ENCODE peak calls at places on chromosomes 5 and 9, in ten cellular contexts. I is SK-N-SH, L is endodermal cell, R is uterus, O is fibroblast of pulmonary artery, E is choroid plexus epithelial cell, S is brain microvascular endothelial cell, F is body of pancreas, G is heart right ventricle, Q is pancreas. J is an unnamed sample.

GRCh38 chr5:77428033-77428432 is 64.1 kb downstream of the WDR41 start:
- DNase-seq in R (no peak), S (no peak), F (no peak), O (no peak), Q (no peak), L (no peak), E (no peak), G (no peak), I (no peak), J (no peak)

GRCh38 chr9:130266236-130267098 is 907 bp downstream of the HMCN2 start:
- DNase-seq in L (peak; percentile 84), R (no peak), Q (no peak), S (no peak), I (no peak), F (no peak), E (no peak), G (no peak), O (no peak), J (no peak)

GRCh38 chr9:4970970-4971641 is 14.0 kb upstream of the JAK2 start:
- DNase-seq in E (no peak), G (no peak), O (no peak), Q (no peak), R (no peak), F (no peak), I (no peak), L (no peak), S (no peak), J (no peak)

GRCh38 chr9:115888131-115888530 is 265.5 kb upstream of the PAPPA start:
- DNase-seq in F (no peak), E (no peak), Q (no peak), R (no peak), L (no peak), I (no peak), G (no peak), S (no peak), O (no peak), J (no peak)

GRCh38 chr5:175385691-175386360 is 58.2 kb downstream of the DRD1 start:
- DNase-seq in R (no peak), E (peak; percentile 5), S (no peak), L (no peak), Q (no peak), G (no peak), I (no peak), O (no peak), F (no peak), J (peak; percentile 10)

GRCh38 chr5:137146402-137146889 is 352.7 kb downstream of the SPOCK1 start:
- DNase-seq in O (peak; percentile 94), S (peak; percentile 88), F (no peak), I (no peak), Q (no peak), L (no peak), R (peak; percentile 76), G (no peak), E (peak; percentile 77), J (no peak)

GRCh38 chr5:154892370-154892771 is 33.9 kb downstream of the CNOT8 start:
- DNase-seq in E (no peak), Q (no peak), F (no peak), I (no peak), O (no peak), R (no peak), G (no peak), S (peak; percentile 16), L (no peak), J (no peak)

GRCh38 chr5:34534237-34535108 is 121.7 kb upstream of the RAI14 start:
- DNase-seq in S (peak; percentile 85), E (peak; percentile 91), Q (no peak), L (no peak), O (peak; percentile 92), I (no peak), R (no peak), G (no peak), F (no peak), J (no peak)

GRCh38 chr5:150062523-150062922 is 23.8 kb downstream of the CSF1R start:
- DNase-seq in O (no peak), G (no peak), I (no peak), R (no peak), E (no peak), Q (no peak), F (no peak), S (no peak), L (no peak), J (no peak)

GRCh38 chr5:174371600-174372094 is 326.1 kb downstream of the NSG2 start:
- DNase-seq in G (no peak), F (no peak), L (no peak), S (peak; percentile 30), Q (no peak), O (peak; percentile 29), E (peak; percentile 41), I (peak; percentile 28), R (no peak), J (no peak)

GRCh38 chr5:66511491-66511890 is 84.7 kb upstream of the MAST4 start:
- DNase-seq in E (no peak), Q (no peak), O (peak; percentile 31), I (no peak), R (no peak), S (no peak), F (no peak), L (no peak), G (no peak), J (no peak)

GRCh38 chr5:139460457-139460856 is 2.1 kb downstream of the ECSCR start:
- DNase-seq in I (no peak), G (no peak), Q (no peak), O (no peak), R (no peak), L (no peak), E (no peak), S (no peak), F (no peak), J (no peak)

GRCh38 chr5:131986161-131986912 is 25.1 kb downstream of the ACSL6 start:
- DNase-seq in S (no peak), G (no peak), O (no peak), L (no peak), R (no peak), I (no peak), F (no peak), Q (no peak), E (no peak), J (no peak)

GRCh38 chr5:176677209-176677931 is 30.1 kb downstream of the TSPAN17 start:
- DNase-seq in G (no peak), F (no peak), I (no peak), S (no peak), O (no peak), Q (no peak), R (no peak), E (no peak), L (no peak), J (no peak)

GRCh38 chr9:134390537-134390936 is 64.3 kb downstream of the RXRA start:
- DNase-seq in R (no peak), G (no peak), E (no peak), O (no peak), L (no peak), F (no peak), S (no peak), Q (no peak), I (no peak), J (no peak)

GRCh38 chr9:104346645-104347175 is 157.4 kb upstream of the OR13F1 start:
- DNase-seq in O (no peak), F (no peak), I (no peak), E (peak; percentile 1), R (no peak), S (peak; percentile 48), Q (no peak), G (no peak), L (no peak), J (no peak)

DNA sequence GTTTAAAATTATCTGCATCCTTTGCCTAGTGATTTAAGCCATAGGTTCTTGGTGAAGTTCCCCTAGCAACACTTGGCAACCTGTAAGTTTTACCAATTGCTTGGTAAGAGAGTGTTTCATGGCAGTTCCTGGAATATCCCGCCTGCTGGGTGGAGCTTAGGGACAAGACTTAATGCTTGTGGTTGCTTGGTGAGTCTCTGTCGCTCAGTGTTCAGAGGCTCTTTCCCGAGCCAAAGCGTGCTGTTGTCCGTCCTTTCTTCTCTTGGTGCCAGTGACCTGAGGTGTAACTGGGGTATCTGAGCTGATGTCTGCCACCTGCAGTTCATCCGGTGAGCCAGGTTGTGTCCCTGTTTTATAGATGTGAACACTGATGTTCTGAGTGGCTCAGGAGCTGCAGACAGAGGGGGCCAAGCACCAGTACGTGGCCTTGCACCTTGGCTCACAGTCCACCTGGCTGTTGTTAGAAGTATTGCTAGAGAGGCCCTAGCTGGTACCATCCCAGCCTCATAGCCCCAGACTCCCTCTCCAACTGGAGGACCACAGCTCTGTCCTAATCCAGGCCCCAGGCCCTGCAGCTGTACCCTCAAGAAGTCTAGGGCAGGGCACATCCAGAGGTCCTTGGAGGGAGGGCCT is 16.1 kb downstream of the PHF2 start:
- DNase-seq in F (no peak), E (no peak), I (no peak), Q (no peak), R (no peak), G (no peak), O (no peak), L (peak; percentile 85), S (no peak), J (no peak)
- TF ChIP-seq CTCF in F (no peak), E (peak; percentile 30), I (no peak), Q (no peak), R (no peak), G (no peak), O (peak; percentile 12), L (peak; percentile 77), S (peak; percentile 34), J (no peak)

GRCh38 chr5:160042674-160043073 is 33.7 kb downstream of the TTC1 start:
- DNase-seq in G (no peak), L (no peak), F (no peak), S (no peak), Q (no peak), E (no peak), I (no peak), O (no peak), R (no peak), J (no peak)
- H3K4me3 ChIP-seq in G (no peak overlapping the region), L (no peak overlapping the region), F (no peak overlapping the region), S (no peak overlapping the region), Q (no peak overlapping the region), E (no peak overlapping the region), I (no peak overlapping the region), O (no peak overlapping the region), R (no peak overlapping the region), J (no peak overlapping the region)

GRCh38 chr5:75156585-75156984 is 80.1 kb downstream of the ANKRD31 start:
- DNase-seq in I (no peak), L (peak; percentile 61), F (no peak), E (peak; percentile 16), O (peak; percentile 0), S (no peak), Q (no peak), G (no peak), R (no peak), J (no peak)
- TF ChIP-seq CTCF in I (peak; percentile 21), L (peak; percentile 72), F (no peak), E (peak; percentile 30), O (no peak), S (peak; percentile 43), Q (no peak), G (no peak), R (no peak), J (no peak)

DNA sequence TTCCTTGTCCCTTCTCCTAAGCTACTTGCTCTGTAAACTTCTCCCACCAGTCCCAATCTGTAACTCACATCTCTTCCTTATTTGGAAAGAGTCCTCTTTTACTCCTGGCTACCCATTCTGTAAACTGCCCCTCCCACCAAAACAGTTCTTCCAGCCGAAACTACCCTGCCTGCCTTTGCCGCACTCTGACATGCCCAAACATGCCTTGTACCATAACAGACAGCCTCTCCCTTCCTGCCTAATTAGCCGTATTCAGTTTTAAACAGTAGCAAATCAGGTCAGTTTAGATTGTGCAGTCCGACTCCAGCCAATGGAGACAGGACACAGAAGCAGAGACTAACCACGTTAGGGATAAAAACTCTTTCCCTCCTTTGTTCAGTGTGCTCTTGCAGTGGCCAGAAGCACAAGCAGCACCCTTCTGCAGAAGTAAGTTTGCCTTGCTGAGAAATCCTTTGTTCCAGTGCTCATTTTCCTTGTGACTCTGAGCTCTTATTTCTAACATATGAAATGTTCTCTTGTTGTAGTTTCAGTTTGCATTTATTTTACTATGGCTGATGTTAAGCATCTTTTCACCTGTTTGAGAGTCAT is 5.4 kb upstream of the GLT6D1 start:
- DNase-seq in E (no peak), G (no peak), R (no peak), Q (no peak), F (no peak), I (no peak), S (no peak), L (no peak), O (no peak), J (no peak)
- H3K4me3 ChIP-seq in E (no peak overlapping the region), G (no peak overlapping the region), R (no peak overlapping the region), Q (no peak overlapping the region), F (no peak overlapping the region), I (no peak overlapping the region), S (no peak overlapping the region), L (no peak overlapping the region), O (no peak overlapping the region), J (no peak overlapping the region)

J was measured in LNCaP clone FGC.